ENCODE peak calls at places on chromosomes 12 and 14, in eight cellular contexts. U is fibroblast of lung, A is tibial artery, T is stomach, G is heart right ventricle, I is heart left ventricle, V is cardiac muscle cell, K is HCT116. C is an unnamed sample. For H3K36me3 and H3K4me1, the result is how much of the 10 kb centered on the place peaks cover.

GRCh38 chr12:49750027-49750977 is 8.9 kb downstream of the TMBIM6 start:
- DNase-seq in U (peak), A (no peak), T (no peak), G (no peak), I (no peak), V (peak), K (peak), C (no peak)

GRCh38 chr12:1553987-1554982 is 40.1 kb downstream of the FBXL14 start:
- DNase-seq in U (no peak), A (no peak), T (no peak), G (no peak), I (no peak), V (no peak), K (no peak), C (no peak)

GRCh38 chr14:77647853-77648252 is 31.4 kb upstream of the SPTLC2 start:
- DNase-seq in U (no peak), A (no peak), T (no peak), G (no peak), I (no peak), V (no peak), K (no peak), C (no peak)

GRCh38 chr12:4273651-4274395 is at the start of gene CCND2:
- DNase-seq in U (peak), A (peak), T (peak), G (peak), I (peak), V (peak), K (no peak), C (peak)

GRCh38 chr12:65140738-65141137 is 19.6 kb upstream of the WIF1 start:
- DNase-seq in U (no peak), A (no peak), T (no peak), G (no peak), I (no peak), V (no peak), K (no peak), C (no peak)

GRCh38 chr12:122961551-122962329 is 4.5 kb downstream of the ABCB9 start:
- DNase-seq in U (no peak), A (no peak), T (peak), G (no peak), I (no peak), V (no peak), K (no peak), C (no peak)

GRCh38 chr14:24368562-24369252 is 723 bp downstream of the NFATC4 start:
- DNase-seq in U (peak), A (peak), T (no peak), G (peak), I (peak), V (peak), K (no peak), C (peak)

GRCh38 chr12:74148849-74149248 is 388.8 kb upstream of the ATXN7L3B start:
- DNase-seq in U (no peak), A (no peak), T (no peak), G (no peak), I (no peak), V (no peak), K (no peak), C (no peak)

GRCh38 chr12:40336573-40337199 is 111.9 kb downstream of the LRRK2 start:
- DNase-seq in U (peak), A (no peak), T (no peak), G (no peak), I (no peak), V (peak), K (no peak), C (no peak)

GRCh38 chr12:43198608-43199007 is 353.4 kb downstream of the ADAMTS20 start:
- DNase-seq in U (no peak), A (no peak), T (no peak), G (no peak), I (no peak), V (no peak), K (no peak), C (no peak)

GRCh38 chr12:101828463-101829196 is 2.1 kb downstream of the GNPTAB start:
- DNase-seq in U (no peak), A (no peak), T (no peak), G (no peak), I (no peak), V (no peak), K (no peak), C (no peak)

GRCh38 chr14:95260537-95261440 is 58.9 kb downstream of the CLMN start:
- DNase-seq in U (peak), A (no peak), T (no peak), G (no peak), I (no peak), V (peak), K (no peak), C (no peak)

GRCh38 chr12:110846615-110847566 is at the start of gene CCDC63:
- DNase-seq in U (peak), A (peak), T (peak), G (peak), I (peak), V (peak), K (peak), C (peak)

GRCh38 chr12:1629338-1630080 is 478 bp downstream of the WNT5B start:
- DNase-seq in U (no peak), A (no peak), T (no peak), G (no peak), I (no peak), V (peak), K (no peak), C (no peak)

GRCh38 chr12:26219736-26220135 is 24.4 kb downstream of the SSPN start:
- DNase-seq in U (no peak), A (no peak), T (no peak), G (no peak), I (no peak), V (no peak), K (no peak), C (no peak)

GRCh38 chr12:89345830-89346740 is 6.2 kb downstream of the DUSP6 start:
- DNase-seq in U (peak), A (peak), T (peak), G (peak), I (peak), V (peak), K (peak), C (peak)

GRCh38 chr12:48379784-48380183 is 29.1 kb upstream of the ZNF641 start:
- DNase-seq in U (no peak), A (no peak), T (no peak), G (no peak), I (no peak), V (no peak), K (no peak), C (no peak)

GRCh38 chr14:39555749-39556148 is 123.5 kb upstream of the FBXO33 start:
- DNase-seq in U (no peak), A (no peak), T (no peak), G (no peak), I (no peak), V (no peak), K (no peak), C (no peak)

GRCh38 chr14:92310776-92311375 is 12.1 kb upstream of the SLC24A4 start:
- DNase-seq in U (peak), A (no peak), T (no peak), G (no peak), I (no peak), V (no peak), K (no peak), C (no peak)

GRCh38 chr14:53979747-53980642 is 23.4 kb upstream of the BMP4 start:
- DNase-seq in U (peak), A (peak), T (no peak), G (peak), I (peak), V (no peak), K (no peak), C (no peak)

GRCh38 chr12:75579552-75579951 is 68.1 kb upstream of the KRR1 start:
- DNase-seq in U (no peak), A (no peak), T (no peak), G (no peak), I (no peak), V (no peak), K (no peak), C (no peak)

GRCh38 chr14:52522033-52522432 is 30.3 kb downstream of the TXNDC16 start:
- DNase-seq in U (no peak), A (no peak), T (no peak), G (no peak), I (no peak), V (no peak), K (no peak), C (no peak)

GRCh38 chr14:52531481-52531880 is 20.8 kb downstream of the TXNDC16 start:
- DNase-seq in U (no peak), A (no peak), T (no peak), G (no peak), I (no peak), V (no peak), K (no peak), C (no peak)

GRCh38 chr14:52527052-52527451 is 25.3 kb downstream of the TXNDC16 start:
- DNase-seq in U (no peak), A (no peak), T (no peak), G (no peak), I (no peak), V (no peak), K (no peak), C (no peak)
- TF ChIP-seq CTCF in U (no peak), A (no peak), T (no peak), G (no peak), I (no peak), V (no peak), K (peak), C (no peak)

DNA sequence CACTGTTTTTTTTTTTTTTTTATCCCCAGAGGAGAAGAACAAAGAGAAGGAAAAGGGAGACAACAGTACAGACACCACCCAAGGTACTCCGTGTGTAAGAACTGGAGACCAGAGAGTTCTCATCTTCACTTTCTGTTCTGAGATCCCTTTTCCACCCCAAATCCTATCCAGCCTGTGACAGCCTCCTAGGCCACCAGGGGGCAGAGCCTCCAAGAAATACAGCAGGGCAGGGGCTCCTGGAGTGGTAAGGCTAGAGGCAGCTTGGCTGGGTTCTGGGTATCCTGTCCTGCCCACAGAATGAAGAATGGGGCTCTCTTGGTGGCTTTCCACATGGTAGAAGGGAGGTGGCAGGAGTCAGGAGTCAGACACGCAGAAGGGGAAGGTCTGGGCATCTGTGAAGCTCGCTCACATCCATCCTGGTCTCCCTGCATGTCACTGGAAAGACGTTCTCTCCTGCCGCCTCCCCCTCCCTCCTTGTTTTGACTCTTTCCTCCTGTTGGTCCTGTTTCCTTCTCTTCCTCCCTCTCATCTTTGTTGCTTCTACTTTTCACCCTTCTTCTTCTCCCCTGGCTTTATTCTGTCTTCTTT is 12.0 kb downstream of the CLSTN3 start:
- DNase-seq in U (peak), A (no peak), T (peak), G (no peak), I (no peak), V (peak), K (no peak), C (peak)
- H3K36me3 ChIP-seq in U (under half), A (half or more), T (half or more), G (under half), I (under half), V (under half), K (under half), C (under half)

DNA sequence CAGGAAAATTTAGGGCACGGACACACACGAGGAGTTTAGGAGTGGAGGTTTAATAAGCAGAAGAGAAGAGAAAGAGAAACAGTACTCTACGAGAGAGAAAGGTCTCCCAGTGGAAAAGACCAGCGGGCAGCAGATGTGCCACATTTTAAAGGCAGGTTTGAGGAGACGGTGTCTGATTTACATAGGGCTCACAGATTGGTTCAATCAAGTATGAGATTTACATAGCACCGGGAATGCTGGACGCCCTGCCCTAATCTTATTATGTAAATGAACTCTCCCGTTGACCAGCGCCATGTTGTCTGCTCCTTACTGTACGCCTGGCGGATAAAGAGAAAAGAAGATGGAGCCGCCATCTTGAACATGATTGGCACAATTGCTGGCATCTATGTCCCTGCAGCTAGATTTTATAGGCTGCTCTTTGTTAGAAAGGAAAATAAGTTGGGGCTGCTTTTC is 17.9 kb downstream of the NFKBIA start:
- DNase-seq in U (no peak), A (no peak), T (no peak), G (no peak), I (peak), V (peak), K (no peak), C (peak)
- H3K4me1 ChIP-seq in U (under half), A (under half), T (under half), G (under half), I (under half), V (under half), K (under half), C (under half)

GRCh38 chr12:52201520-52201839 is 9.7 kb upstream of the KRT80 start:
- DNase-seq in U (no peak), A (no peak), T (no peak), G (no peak), I (peak), V (no peak), K (no peak), C (no peak)
- TF ChIP-seq CTCF in U (no peak), A (no peak), T (no peak), G (no peak), I (no peak), V (no peak), K (no peak), C (no peak)

GRCh38 chr12:132861558-132861957 is 25.8 kb downstream of the CHFR start:
- DNase-seq in U (no peak), A (no peak), T (no peak), G (no peak), I (no peak), V (no peak), K (no peak), C (no peak)

GRCh38 chr12:132852496-132852895 is 23.8 kb upstream of the GOLGA3 start:
- DNase-seq in U (no peak), A (no peak), T (no peak), G (no peak), I (no peak), V (no peak), K (no peak), C (no peak)

GRCh38 chr12:132853285-132854092 is 24.8 kb upstream of the GOLGA3 start:
- DNase-seq in U (no peak), A (no peak), T (no peak), G (no peak), I (no peak), V (no peak), K (no peak), C (no peak)

GRCh38 chr12:132858727-132859266 is 28.6 kb downstream of the CHFR start:
- DNase-seq in U (no peak), A (no peak), T (peak), G (no peak), I (no peak), V (no peak), K (no peak), C (no peak)

DNA sequence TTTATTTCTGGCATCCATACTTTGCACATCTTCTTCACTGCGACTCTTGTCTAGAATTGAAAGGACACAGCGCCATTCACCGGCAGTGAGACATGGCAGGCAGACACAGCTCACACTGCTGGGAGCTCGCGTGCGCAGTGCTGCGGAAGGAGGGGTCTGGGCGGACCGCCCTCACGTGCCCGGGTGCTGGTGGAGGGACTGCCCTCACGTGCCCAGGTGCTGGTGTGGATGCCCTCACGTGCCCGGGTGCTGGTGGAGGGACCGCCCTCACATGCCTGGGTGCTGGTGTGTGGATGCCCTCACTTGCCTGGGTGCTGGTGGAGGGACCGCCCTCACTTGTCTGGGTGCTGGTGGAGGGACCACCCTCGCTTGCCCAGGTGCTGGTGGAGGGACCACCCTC is 27.9 kb upstream of the GOLGA3 start:
- DNase-seq in U (no peak), A (no peak), T (no peak), G (no peak), I (no peak), V (no peak), K (no peak), C (no peak)
- H3K36me3 ChIP-seq in U (under half), A (half or more), T (half or more), G (half or more), I (half or more), V (half or more), K (under half), C (under half)

GRCh38 chr12:121942145-121942718 is 23.8 kb downstream of the CFAP251 start:
- DNase-seq in U (peak), A (no peak), T (no peak), G (no peak), I (no peak), V (no peak), K (no peak), C (no peak)
- H3K4me1 ChIP-seq in U (under half), A (under half), T (under half), G (under half), I (under half), V (under half), K (under half), C (under half)

DNA sequence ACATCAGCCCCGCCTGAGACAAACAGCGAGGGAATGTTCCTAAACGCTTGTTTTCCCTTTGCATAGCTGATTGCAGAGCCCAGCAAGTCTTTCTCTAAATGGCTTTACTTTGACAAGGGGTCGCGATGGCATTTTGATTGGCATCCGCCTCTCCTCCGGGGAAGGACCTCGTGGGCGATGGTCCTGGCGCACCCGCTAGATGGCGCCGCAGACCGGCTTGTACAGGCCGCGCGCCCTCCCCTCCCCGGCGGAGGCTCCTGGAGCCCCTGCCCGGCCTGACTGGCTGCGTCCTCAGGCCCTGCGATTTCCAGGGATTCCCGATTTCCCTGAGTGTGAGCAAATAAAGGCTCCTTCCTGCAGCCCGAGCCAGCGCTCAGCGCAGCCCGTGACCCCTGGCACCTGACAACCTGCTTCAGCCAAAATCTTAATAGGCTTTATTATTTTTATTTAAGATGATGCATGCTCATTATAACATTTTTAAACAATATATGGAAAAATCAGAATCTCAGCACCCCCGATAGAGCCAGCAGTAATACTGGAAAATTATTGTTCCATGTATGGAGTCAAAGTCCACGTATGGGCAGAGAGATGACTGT is 468.3 kb downstream of the AACS start:
- DNase-seq in U (no peak), A (no peak), T (peak), G (peak), I (no peak), V (peak), K (no peak), C (peak)
- TF ChIP-seq CTCF in U (no peak), A (no peak), T (no peak), G (peak), I (peak), V (peak), K (peak), C (peak)

DNA sequence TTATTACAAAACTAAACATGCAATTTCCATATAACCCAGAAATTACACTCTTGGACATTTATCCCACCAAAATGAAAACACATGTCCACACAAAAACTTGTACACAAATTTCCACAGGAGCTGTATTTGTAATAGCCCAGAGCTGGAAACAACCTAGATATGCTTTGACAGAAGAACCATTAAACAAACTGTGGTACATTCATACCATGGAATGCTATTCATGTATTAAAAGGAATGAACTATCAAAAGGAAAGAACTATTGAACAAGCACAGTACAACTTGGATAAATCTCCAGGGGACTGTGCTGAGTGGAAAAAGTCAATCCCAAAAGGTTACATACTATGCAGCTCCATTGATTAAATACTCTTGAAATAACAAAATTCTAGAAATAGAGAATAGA is 35.8 kb upstream of the ERGIC2 start:
- DNase-seq in U (no peak), A (no peak), T (no peak), G (no peak), I (no peak), V (no peak), K (no peak), C (no peak)
- H3K36me3 ChIP-seq in U (under half), A (under half), T (under half), G (under half), I (under half), V (under half), K (under half), C (under half)

GRCh38 chr14:105647784-105648608 is 121.6 kb downstream of the TMEM121 start:
- DNase-seq in U (no peak), A (no peak), T (no peak), G (no peak), I (no peak), V (no peak), K (no peak), C (no peak)

GRCh38 chr14:105641075-105641937 is 114.9 kb downstream of the TMEM121 start:
- DNase-seq in U (no peak), A (no peak), T (no peak), G (no peak), I (no peak), V (no peak), K (no peak), C (no peak)

GRCh38 chr14:105646175-105646574 is 119.8 kb downstream of the TMEM121 start:
- DNase-seq in U (no peak), A (no peak), T (no peak), G (no peak), I (no peak), V (no peak), K (no peak), C (no peak)
- H3K4me1 ChIP-seq in U (under half), A (under half), T (under half), G (under half), I (under half), V (under half), K (under half), C (under half)

C was measured in testis.